ENCODE peak calls at places on chromosomes 16 and 17, in seven cellular contexts. U, T, F, B, N, Q and P are unnamed samples.

GRCh38 chr16:77435240-77435819 is 496 bp upstream of the ADAMTS18 start:
- DNase-seq in U (no peak), T (no peak), F (no peak), B (no peak), N (no peak), Q (no peak), P (no peak)

GRCh38 chr16:69921125-69921524 is 30.0 kb upstream of the CLEC18A start:
- DNase-seq in U (no peak), T (no peak), F (no peak), B (no peak), N (peak), Q (no peak), P (peak)

GRCh38 chr16:15980329-15980728 is 30.9 kb downstream of the ABCC1 start:
- DNase-seq in U (no peak), T (no peak), F (no peak), B (no peak), N (no peak), Q (no peak), P (no peak)

GRCh38 chr17:28969706-28970393 is 18.5 kb upstream of the PHF12 start:
- DNase-seq in U (no peak), T (no peak), F (no peak), B (no peak), N (no peak), Q (no peak), P (no peak)

GRCh38 chr17:34246436-34246835 is 8.6 kb upstream of the CCL2 start:
- DNase-seq in U (no peak), T (no peak), F (no peak), B (no peak), N (no peak), Q (no peak), P (no peak)

GRCh38 chr16:20614201-20615141 is 38.3 kb upstream of the ACSM2B start:
- DNase-seq in U (no peak), T (no peak), F (no peak), B (no peak), N (no peak), Q (no peak), P (no peak)

GRCh38 chr17:72598705-72599104 is 477.9 kb downstream of the SOX9 start:
- DNase-seq in U (no peak), T (no peak), F (no peak), B (no peak), N (no peak), Q (no peak), P (no peak)

GRCh38 chr17:57296231-57296630 is 39.9 kb downstream of the MSI2 start:
- DNase-seq in U (no peak), T (no peak), F (no peak), B (no peak), N (no peak), Q (no peak), P (no peak)

GRCh38 chr16:29986931-29987330 is 8.5 kb downstream of the HIRIP3 start:
- DNase-seq in U (no peak), T (no peak), F (no peak), B (no peak), N (no peak), Q (no peak), P (no peak)

GRCh38 chr17:58335779-58336455 is 7.3 kb upstream of the TSPOAP1 start:
- DNase-seq in U (no peak), T (peak), F (no peak), B (peak), N (no peak), Q (no peak), P (no peak)

GRCh38 chr17:17152385-17152784 is 53.7 kb downstream of the PLD6 start:
- DNase-seq in U (no peak), T (no peak), F (no peak), B (no peak), N (no peak), Q (no peak), P (peak)

GRCh38 chr16:2178321-2179106 is 17.9 kb downstream of the CASKIN1 start:
- DNase-seq in U (no peak), T (peak), F (no peak), B (peak), N (peak), Q (peak), P (peak)

GRCh38 chr17:38425744-38426143 is 2.5 kb upstream of the ARHGAP23 start:
- DNase-seq in U (no peak), T (no peak), F (no peak), B (peak), N (peak), Q (no peak), P (peak)

GRCh38 chr16:15741207-15741871 is 91.3 kb downstream of the NDE1 start:
- DNase-seq in U (no peak), T (no peak), F (no peak), B (no peak), N (no peak), Q (no peak), P (no peak)

GRCh38 chr17:33888455-33888854 is 366.6 kb upstream of the CCL2 start:
- DNase-seq in U (no peak), T (no peak), F (no peak), B (peak), N (no peak), Q (no peak), P (no peak)

GRCh38 chr17:64491034-64491860 is 5.6 kb downstream of the POLG2 start:
- DNase-seq in U (no peak), T (peak), F (no peak), B (peak), N (peak), Q (peak), P (peak)

GRCh38 chr16:66899945-66900688 is 18.6 kb downstream of the CDH16 start:
- DNase-seq in U (no peak), T (no peak), F (no peak), B (peak), N (peak), Q (peak), P (peak)

GRCh38 chr17:72691017-72691416 is 401.5 kb downstream of the SLC39A11 start:
- DNase-seq in U (no peak), T (no peak), F (no peak), B (no peak), N (no peak), Q (no peak), P (no peak)

GRCh38 chr17:18950944-18951905 is 740 bp upstream of the SLC5A10 start:
- DNase-seq in U (no peak), T (no peak), F (no peak), B (peak), N (no peak), Q (no peak), P (no peak)

GRCh38 chr16:71230122-71230845 is at the start of gene HYDIN:
- DNase-seq in U (no peak), T (no peak), F (no peak), B (peak), N (peak), Q (peak), P (peak)

GRCh38 chr16:12311309-12311708 is 334.8 kb downstream of the SNX29 start:
- DNase-seq in U (no peak), T (no peak), F (no peak), B (peak), N (no peak), Q (no peak), P (no peak)
- H3K4me3 ChIP-seq in U (no peak), T (no peak), F (no peak), B (no peak), N (no peak), Q (no peak), P (no peak)

GRCh38 chr17:60149691-60150582 is at the start of gene CA4:
- DNase-seq in U (no peak), T (no peak), F (no peak), B (peak), N (no peak), Q (no peak), P (no peak)
- H3K4me3 ChIP-seq in U (no peak), T (no peak), F (no peak), B (no peak), N (no peak), Q (no peak), P (no peak)

GRCh38 chr17:66185842-66186241 is 6.1 kb downstream of the CEP112 start:
- DNase-seq in U (no peak), T (no peak), F (no peak), B (no peak), N (no peak), Q (no peak), P (no peak)

GRCh38 chr17:66192378-66192687 is 400 bp upstream of the CEP112 start:
- DNase-seq in U (no peak), T (no peak), F (no peak), B (no peak), N (no peak), Q (peak), P (no peak)

GRCh38 chr17:66191607-66192377 is at the start of gene CEP112:
- DNase-seq in U (no peak), T (peak), F (peak), B (peak), N (peak), Q (peak), P (peak)

GRCh38 chr17:66187718-66188117 is 4.2 kb downstream of the CEP112 start:
- DNase-seq in U (no peak), T (no peak), F (no peak), B (no peak), N (no peak), Q (no peak), P (no peak)

DNA sequence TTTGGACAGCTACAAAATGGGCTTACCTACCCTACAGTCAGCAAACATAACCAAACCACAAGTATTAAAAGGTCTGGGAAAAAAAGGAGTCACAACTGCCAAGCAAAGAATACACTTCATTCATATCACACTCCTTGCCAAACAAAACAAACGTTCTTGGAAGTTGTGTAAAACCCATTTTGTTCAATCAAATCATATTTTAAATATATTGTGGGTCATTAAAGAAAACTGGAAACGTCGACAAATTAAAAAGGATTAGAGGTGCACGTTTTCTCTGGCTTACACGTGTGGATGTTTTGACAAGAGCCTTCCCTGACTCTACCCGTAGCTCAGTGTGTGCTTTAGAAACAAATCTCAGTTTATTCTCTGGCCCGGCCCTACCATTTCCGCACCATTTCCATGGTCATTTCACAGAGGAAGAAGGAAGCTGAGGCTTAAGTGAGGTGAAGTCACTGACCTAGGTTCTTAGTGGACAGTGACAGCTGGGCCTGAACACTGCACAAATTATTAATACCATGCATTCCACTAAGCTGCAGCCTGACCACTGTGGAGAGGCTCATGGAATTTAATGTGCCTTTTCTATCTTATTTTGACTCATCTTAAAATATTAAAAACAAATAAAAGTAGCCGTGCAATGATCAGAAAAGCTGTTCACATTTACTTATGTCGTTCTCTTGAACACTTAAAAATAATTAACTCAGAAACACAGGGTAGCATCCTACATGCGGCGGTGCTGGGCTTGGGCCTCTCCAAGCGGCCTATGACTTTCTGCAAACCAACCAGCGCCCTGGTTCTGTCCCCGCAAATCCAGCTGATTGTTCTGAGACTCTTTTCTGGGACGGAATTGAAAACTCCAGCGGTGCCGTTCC is 961 bp downstream of the CEP112 start:
- DNase-seq in U (no peak), T (no peak), F (no peak), B (no peak), N (peak), Q (peak), P (peak)
- H3K4me3 ChIP-seq in U (peak), T (peak), F (no peak), B (peak), N (peak), Q (peak), P (peak)

DNA sequence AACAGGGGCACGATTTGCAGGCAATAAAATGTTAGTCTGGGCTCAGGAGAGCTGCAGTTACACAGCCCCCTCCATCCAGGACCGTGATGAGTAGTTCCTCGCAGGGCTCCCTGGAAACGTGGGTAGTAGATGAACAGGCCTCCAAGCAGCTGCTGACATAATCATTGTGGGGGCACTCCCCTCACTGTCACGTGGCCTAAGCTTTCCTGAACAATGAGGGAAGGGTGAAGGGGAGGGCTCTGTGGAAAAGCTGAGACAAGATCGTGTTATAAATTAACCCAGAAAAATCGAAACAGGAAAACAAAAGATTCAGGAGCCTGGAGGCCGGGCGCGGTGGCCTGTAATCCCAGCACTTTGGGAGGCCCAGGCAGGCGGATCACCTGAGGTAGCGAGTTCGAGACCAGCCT is 1.3 kb upstream of the PER1 start:
- DNase-seq in U (peak), T (no peak), F (peak), B (peak), N (peak), Q (peak), P (peak)
- H3K4me3 ChIP-seq in U (peak), T (peak), F (no peak), B (peak), N (peak), Q (peak), P (peak)

DNA sequence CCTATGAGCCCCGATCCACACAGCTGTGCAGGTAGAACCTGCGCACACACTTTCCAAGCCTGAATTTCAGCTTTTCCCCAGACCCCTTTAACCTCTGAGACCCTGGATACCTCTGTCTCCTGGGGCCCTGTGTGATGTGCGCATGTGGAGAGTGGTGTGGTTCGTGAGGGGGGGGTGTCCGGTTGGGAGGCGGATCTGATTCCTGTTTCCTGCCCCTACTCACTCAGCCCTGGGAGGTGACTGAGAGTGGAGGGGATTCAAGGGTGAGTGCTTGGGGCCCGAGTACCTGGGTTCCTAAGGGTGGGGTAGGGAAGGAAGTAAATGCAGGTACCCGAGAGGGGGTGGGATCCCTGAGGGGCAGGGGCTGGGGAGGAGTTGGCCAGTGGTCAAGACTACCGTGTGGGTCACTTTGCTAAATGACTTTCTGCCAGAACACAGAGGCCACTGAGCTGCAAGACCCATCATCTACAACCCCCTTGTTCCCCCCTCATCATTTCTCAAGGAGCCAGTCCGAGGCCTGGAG is 621 bp downstream of the ARHGEF15 start:
- DNase-seq in U (no peak), T (no peak), F (no peak), B (no peak), N (no peak), Q (no peak), P (no peak)
- H3K4me3 ChIP-seq in U (no peak), T (no peak), F (no peak), B (peak), N (no peak), Q (no peak), P (no peak)

DNA sequence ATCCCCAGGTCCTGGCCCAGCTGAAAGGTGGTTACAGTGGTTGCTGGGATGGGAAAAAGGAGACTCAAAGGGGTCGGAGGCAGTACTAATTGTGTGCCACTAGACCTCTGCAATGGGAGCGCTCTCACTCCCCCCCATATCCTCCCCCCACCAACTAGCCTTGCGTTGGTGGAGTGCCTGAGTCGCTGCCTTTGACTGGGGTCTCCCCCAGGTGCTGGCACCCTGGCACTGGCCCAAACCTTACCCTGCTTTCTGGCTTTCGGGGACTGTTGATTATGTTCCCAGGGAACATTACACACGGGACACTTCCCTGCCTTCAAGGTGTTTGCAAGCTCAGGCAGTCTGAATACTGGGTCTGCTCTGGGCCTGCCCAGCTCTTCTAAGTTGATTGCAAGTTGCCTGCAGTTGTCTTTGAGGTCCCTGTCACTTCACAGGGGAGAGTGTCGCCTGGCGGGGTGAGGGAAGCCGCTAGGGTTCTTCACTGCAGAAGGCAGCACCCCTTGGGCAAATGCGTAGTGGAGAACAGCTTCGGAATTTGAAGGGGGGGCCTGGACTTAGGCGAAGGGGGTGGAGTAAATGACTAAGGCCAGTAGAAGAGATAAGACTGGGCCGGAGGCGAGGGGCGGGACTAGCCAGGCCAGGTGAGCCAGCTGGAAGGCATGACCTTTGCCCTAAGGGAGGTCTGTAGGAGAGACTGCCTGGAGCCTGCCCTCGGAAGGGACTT is 98.0 kb downstream of the RAB11FIP4 start:
- DNase-seq in U (no peak), T (no peak), F (no peak), B (peak), N (no peak), Q (no peak), P (no peak)
- H3K4me3 ChIP-seq in U (no peak), T (peak), F (no peak), B (peak), N (no peak), Q (no peak), P (no peak)

GRCh38 chr16:19168173-19169080 is at the start of gene SYT17:
- DNase-seq in U (no peak), T (no peak), F (no peak), B (no peak), N (no peak), Q (no peak), P (no peak)
- H3K4me3 ChIP-seq in U (peak), T (no peak), F (peak), B (peak), N (peak), Q (peak), P (peak)

GRCh38 chr16:14003119-14003570 is 68.0 kb upstream of the MRTFB start:
- DNase-seq in U (no peak), T (no peak), F (peak), B (peak), N (peak), Q (peak), P (peak)
- H3K4me3 ChIP-seq in U (peak), T (no peak), F (no peak), B (peak), N (peak), Q (peak), P (peak)